ENCODE peak calls at places on chromosomes 11 and 22, in five cellular contexts. L is IMR-90, K is H1, P is K562, N is HepG2. Y is an unnamed sample.

GRCh38 chr11:15276616-15277015 is 161.9 kb downstream of the INSC start:
- DNase-seq in L (peak), N (no peak), P (no peak), K (no peak), Y (no peak)

GRCh38 chr11:36478700-36479329 is 31.3 kb downstream of the TRAF6 start:
- DNase-seq in K (no peak), N (peak), L (peak), P (peak), Y (peak)

GRCh38 chr11:2814751-2815150 is 70.8 kb downstream of the CDKN1C start:
- DNase-seq in K (no peak), P (no peak), N (no peak), L (no peak), Y (no peak)

GRCh38 chr11:74462009-74462408 is 5.3 kb downstream of the KCNE3 start:
- DNase-seq in P (peak), L (no peak), N (peak), K (no peak), Y (no peak)

GRCh38 chr11:94424662-94425061 is 23.4 kb upstream of the GPR83 start:
- DNase-seq in P (no peak), K (no peak), N (no peak), L (peak), Y (no peak)

GRCh38 chr11:116871248-116871647 is 33.8 kb upstream of the APOA1 start:
- DNase-seq in N (no peak), K (no peak), P (no peak), L (peak), Y (no peak)

GRCh38 chr11:103805688-103806009 is 230.8 kb upstream of the DDI1 start:
- DNase-seq in K (no peak), L (no peak), N (no peak), P (no peak), Y (no peak)

GRCh38 chr22:31020334-31020733 is 51.3 kb downstream of the TUG1 start:
- DNase-seq in K (peak), L (no peak), P (no peak), N (peak), Y (no peak)

GRCh38 chr11:727281-727701 is 20.0 kb upstream of the TALDO1 start:
- DNase-seq in N (no peak), K (no peak), P (no peak), L (no peak), Y (no peak)

GRCh38 chr22:47178339-47178738 is 415.9 kb downstream of the TBC1D22A start:
- DNase-seq in P (no peak), K (no peak), N (no peak), L (no peak), Y (no peak)

GRCh38 chr11:15655552-15655951 is 540.8 kb downstream of the INSC start:
- DNase-seq in N (no peak), K (no peak), L (no peak), P (peak), Y (no peak)

GRCh38 chr11:7597620-7598019 is 75.7 kb downstream of the CYB5R2 start:
- DNase-seq in L (no peak), P (no peak), K (no peak), N (no peak), Y (no peak)

GRCh38 chr11:131598305-131598704 is 227.9 kb downstream of the NTM start:
- DNase-seq in K (no peak), L (no peak), P (no peak), N (no peak), Y (no peak)

GRCh38 chr22:50138036-50138435 is 32.5 kb upstream of the PANX2 start:
- DNase-seq in L (no peak), N (no peak), K (no peak), P (no peak), Y (no peak)
- TF ChIP-seq MAFK in L (no peak), N (no peak), K (no peak), P (no peak), Y (no peak)

GRCh38 chr11:5279678-5280077 is 9.9 kb upstream of the HBE1 start:
- DNase-seq in L (no peak), P (no peak), N (no peak), K (no peak), Y (no peak)
- TF ChIP-seq MAFK in L (no peak), P (no peak), N (no peak), K (no peak), Y (no peak)

DNA sequence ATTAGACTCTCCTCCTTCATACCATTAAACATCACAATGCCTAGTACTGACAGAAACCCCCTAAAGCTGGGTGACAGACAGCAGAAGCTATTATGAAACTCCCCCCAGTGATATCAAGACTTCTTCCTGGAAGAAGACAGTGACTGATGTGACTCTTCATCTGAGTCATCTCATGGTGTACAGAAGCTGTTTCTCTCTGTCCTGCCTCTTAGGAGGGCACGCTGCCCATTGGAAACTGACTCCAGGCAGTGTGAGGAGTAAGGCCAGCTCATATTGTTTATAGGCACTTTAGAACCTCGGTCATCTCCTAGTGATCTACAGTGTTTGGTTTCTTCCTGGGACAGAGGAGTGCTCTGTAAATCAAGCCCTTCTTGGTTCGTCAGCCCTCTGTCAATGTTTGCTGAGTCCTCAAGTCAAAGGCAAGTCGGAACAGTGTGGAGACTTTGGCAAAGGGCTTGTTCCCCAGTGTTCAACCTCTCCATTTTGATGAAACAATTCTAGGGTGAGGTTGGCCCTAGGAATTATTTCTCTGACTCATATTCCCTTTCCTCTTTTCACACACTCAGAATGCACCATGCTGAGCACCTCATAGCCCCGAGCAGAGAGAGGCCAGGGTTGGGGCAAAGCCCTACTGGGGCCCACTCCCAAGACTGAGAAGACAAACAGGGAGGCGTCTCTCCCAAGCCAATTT is 172.5 kb upstream of the TMEM45B start:
- DNase-seq in P (no peak), L (peak), K (no peak), N (no peak), Y (peak)
- TF ChIP-seq MAFK in P (no peak), L (no peak), K (no peak), N (no peak), Y (no peak)

GRCh38 chr11:86438685-86439084 is 64.0 kb downstream of the CCDC81 start:
- DNase-seq in P (peak), N (no peak), L (peak), K (no peak), Y (no peak)
- TF ChIP-seq MAFK in P (peak), N (no peak), L (no peak), K (no peak), Y (no peak)